ENCODE peak calls at places on chromosomes 11 and 22, in four cellular contexts. C, Y, A and K are unnamed samples.

GRCh38 chr11:56764976-56765375 is 16.5 kb upstream of the OR9G4 start:
- DNase-seq in C (no peak), Y (no peak), A (no peak), K (no peak)

GRCh38 chr11:128522943-128523518 is 64.3 kb downstream of the ETS1 start:
- DNase-seq in C (no peak), Y (no peak), A (no peak), K (no peak)

GRCh38 chr22:18110194-18110943 is at the start of gene TUBA8:
- DNase-seq in C (peak), Y (no peak), A (no peak), K (peak)

GRCh38 chr11:73218106-73218829 is at the start of gene P2RY2:
- DNase-seq in C (peak), Y (no peak), A (no peak), K (no peak)

GRCh38 chr11:60084866-60085265 is 3.6 kb upstream of the MS4A2 start:
- DNase-seq in C (no peak), Y (no peak), A (no peak), K (no peak)

GRCh38 chr22:27873476-27873875 is 45.6 kb downstream of the PITPNB start:
- DNase-seq in C (no peak), Y (no peak), A (no peak), K (no peak)

GRCh38 chr22:45934659-45935341 is 42.2 kb downstream of the WNT7B start:
- DNase-seq in C (no peak), Y (no peak), A (no peak), K (no peak)

GRCh38 chr11:12802418-12803085 is 128.3 kb downstream of the TEAD1 start:
- DNase-seq in C (no peak), Y (no peak), A (peak), K (no peak)

GRCh38 chr11:120974980-120975379 is 48.9 kb upstream of the TBCEL start:
- DNase-seq in C (no peak), Y (no peak), A (no peak), K (no peak)

GRCh38 chr11:123654566-123655081 is at the start of gene SCN3B:
- DNase-seq in C (peak), Y (no peak), A (peak), K (peak)

GRCh38 chr22:42396621-42397331 is 35.4 kb downstream of the NFAM1 start:
- DNase-seq in C (no peak), Y (no peak), A (no peak), K (no peak)

GRCh38 chr22:20429254-20430100 is 8.1 kb downstream of the SCARF2 start:
- DNase-seq in C (peak), Y (no peak), A (peak), K (peak)

GRCh38 chr11:62895501-62895900 is 14.8 kb downstream of the SLC3A2 start:
- DNase-seq in C (no peak), Y (no peak), A (no peak), K (no peak)

GRCh38 chr11:73400293-73400692 is 24.1 kb downstream of the RELT start:
- DNase-seq in C (no peak), Y (no peak), A (no peak), K (no peak)

GRCh38 chr11:76237914-76238313 is 31.6 kb upstream of the WNT11 start:
- DNase-seq in C (no peak), Y (no peak), A (peak), K (no peak)

GRCh38 chr11:27848423-27848822 is 148.2 kb upstream of the BDNF start:
- DNase-seq in C (no peak), Y (no peak), A (no peak), K (no peak)

GRCh38 chr11:111878385-111878765 is 590 bp downstream of the FDXACB1 start:
- DNase-seq in C (no peak), Y (no peak), A (no peak), K (no peak)

GRCh38 chr22:17576475-17576874 is 13.2 kb downstream of the SLC25A18 start:
- DNase-seq in C (no peak), Y (no peak), A (no peak), K (no peak)

GRCh38 chr11:68330700-68331337 is 18.4 kb downstream of the LRP5 start:
- DNase-seq in C (no peak), Y (no peak), A (no peak), K (no peak)

GRCh38 chr11:36333468-36333867 is 37.4 kb downstream of the PRR5L start:
- DNase-seq in C (no peak), Y (no peak), A (no peak), K (no peak)

GRCh38 chr22:22940961-22941605 is 53.5 kb downstream of the IGLL5 start:
- DNase-seq in C (no peak), Y (no peak), A (no peak), K (no peak)

GRCh38 chr11:103051986-103052385 is 40.0 kb downstream of the DCUN1D5 start:
- DNase-seq in C (no peak), Y (no peak), A (no peak), K (no peak)

GRCh38 chr22:32644252-32645100 is 157.0 kb upstream of the TIMP3 start:
- DNase-seq in C (no peak), Y (no peak), A (no peak), K (no peak)

GRCh38 chr22:39954584-39955055 is 5.6 kb upstream of the TMA7B start:
- DNase-seq in C (no peak), Y (no peak), A (no peak), K (no peak)

GRCh38 chr11:132894598-132894997 is 637.7 kb downstream of the OPCML start:
- DNase-seq in C (no peak), Y (no peak), A (no peak), K (no peak)

GRCh38 chr11:106137758-106138157 is 60.3 kb downstream of the AASDHPPT start:
- DNase-seq in C (no peak), Y (no peak), A (no peak), K (no peak)

GRCh38 chr11:116513894-116514293 is 258.9 kb downstream of the BUD13 start:
- DNase-seq in C (peak), Y (no peak), A (peak), K (peak)

GRCh38 chr11:96051820-96052219 is 127.9 kb upstream of the MTMR2 start:
- DNase-seq in C (no peak), Y (peak), A (no peak), K (no peak)

GRCh38 chr11:17489729-17490128 is 13.1 kb upstream of the ABCC8 start:
- DNase-seq in C (no peak), Y (no peak), A (no peak), K (no peak)

GRCh38 chr11:101442171-101442570 is 141.6 kb downstream of the TRPC6 start:
- DNase-seq in C (no peak), Y (no peak), A (no peak), K (no peak)

GRCh38 chr11:9089061-9089460 is 2.3 kb downstream of the SCUBE2 start:
- DNase-seq in C (no peak), Y (no peak), A (no peak), K (no peak)

GRCh38 chr11:123815116-123815515 is 9.0 kb upstream of the OR6M1 start:
- DNase-seq in C (no peak), Y (no peak), A (no peak), K (no peak)

DNA sequence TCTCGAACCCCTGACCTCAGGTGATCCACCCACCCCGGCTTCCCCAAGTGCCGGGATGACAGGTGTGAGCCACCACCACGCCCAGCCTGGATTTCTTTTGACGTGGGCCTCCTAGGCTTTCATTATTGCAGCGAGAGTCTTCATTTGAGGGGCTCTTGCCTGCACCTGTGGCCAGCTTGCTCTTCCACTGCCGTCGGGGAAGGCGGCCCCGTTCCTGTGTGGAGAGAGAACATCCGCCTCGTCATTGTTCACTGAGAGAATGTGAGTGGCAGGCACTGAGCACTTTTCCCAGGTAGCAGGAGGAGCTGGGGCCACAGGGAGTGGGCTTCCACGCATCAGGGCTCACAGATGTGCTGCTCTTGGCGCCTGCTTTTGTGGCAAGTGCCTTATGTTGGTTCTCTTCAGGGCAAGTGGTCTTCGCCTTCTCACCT is 365.0 kb downstream of the TBC1D22A start:
- DNase-seq in C (no peak), Y (no peak), A (no peak), K (no peak)
- TF ChIP-seq POLR2A in C (no peak), Y (no peak), A (no peak), K (no peak)

GRCh38 chr11:20311444-20311843 is 52.1 kb upstream of the HTATIP2 start:
- DNase-seq in C (no peak), Y (no peak), A (no peak), K (no peak)

GRCh38 chr11:20309626-20310025 is 53.9 kb upstream of the HTATIP2 start:
- DNase-seq in C (no peak), Y (no peak), A (no peak), K (no peak)

GRCh38 chr11:20310596-20311394 is 52.7 kb upstream of the HTATIP2 start:
- DNase-seq in C (no peak), Y (no peak), A (no peak), K (no peak)

GRCh38 chr11:20310137-20310536 is 53.4 kb upstream of the HTATIP2 start:
- DNase-seq in C (no peak), Y (no peak), A (no peak), K (no peak)

DNA sequence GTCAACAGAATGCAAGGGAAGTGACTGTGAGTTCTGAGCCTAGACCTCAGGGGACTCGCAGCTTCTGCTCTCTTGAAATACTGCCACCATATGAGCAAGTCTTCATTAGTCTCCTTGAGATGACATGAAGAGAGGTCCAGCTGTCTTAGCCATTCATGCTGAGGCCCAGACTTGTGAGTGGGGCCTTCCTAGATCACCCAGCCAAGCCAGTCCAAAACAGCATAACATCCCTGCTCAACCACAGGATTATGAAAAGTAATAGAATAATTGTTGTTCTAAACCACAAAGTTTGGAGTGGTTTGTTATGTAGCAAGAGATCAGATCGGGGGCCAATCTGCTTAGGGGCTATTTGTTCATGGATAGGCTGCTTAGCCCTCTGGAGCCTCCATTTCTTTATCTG is 54.9 kb upstream of the HTATIP2 start:
- DNase-seq in C (no peak), Y (no peak), A (no peak), K (no peak)
- TF ChIP-seq TAF1 in C (no peak), Y (no peak), A (no peak), K (no peak)

DNA sequence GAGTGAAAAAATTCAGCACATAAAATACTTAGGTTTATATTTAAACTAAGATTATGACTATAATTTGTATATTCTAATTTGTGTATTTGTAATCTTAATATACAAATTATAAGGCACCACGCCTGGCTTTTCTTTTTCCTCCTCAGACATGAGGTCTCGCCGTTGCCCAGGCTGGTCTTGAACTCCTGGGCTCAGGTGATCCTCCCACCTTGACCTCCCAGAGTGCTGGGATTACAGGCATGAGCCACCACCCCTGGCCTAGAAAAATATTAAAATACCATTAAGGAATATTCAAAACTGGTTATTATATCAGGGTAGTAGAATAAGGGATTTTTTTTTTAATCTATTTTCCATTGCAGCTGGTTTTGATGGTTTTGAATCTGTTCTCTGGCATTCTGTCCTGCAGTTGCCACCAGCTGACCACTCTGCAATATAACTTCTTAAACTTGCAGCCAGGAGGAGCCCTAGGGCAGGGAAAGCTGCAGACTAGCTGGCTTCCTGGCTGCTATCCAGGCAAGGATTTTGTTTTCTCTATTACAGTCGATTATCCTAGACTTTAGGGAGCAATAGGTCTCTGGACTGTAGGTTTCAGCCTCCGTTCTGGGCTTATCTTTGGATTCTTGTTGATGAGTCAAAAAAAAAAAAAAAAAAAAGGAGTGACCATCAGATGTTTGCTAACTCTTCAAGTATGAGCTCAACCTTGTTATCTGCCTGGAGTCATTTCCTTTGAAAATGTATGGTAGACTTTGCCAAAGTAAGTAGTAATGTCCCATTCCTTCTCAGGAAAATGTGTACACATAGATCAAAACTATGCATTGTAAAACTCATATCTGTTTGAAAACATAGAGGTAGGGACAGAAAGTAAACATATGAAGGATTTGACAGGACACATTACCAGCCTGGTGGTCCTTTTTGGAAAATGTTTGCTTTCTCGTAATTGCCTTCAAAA is 13.2 kb downstream of the POLA2 start:
- DNase-seq in C (no peak), Y (no peak), A (peak), K (no peak)
- TF ChIP-seq POLR2A in C (no peak), Y (no peak), A (no peak), K (no peak)

GRCh38 chr11:78220218-78221157 is 31.8 kb downstream of the USP35 start:
- DNase-seq in C (no peak), Y (no peak), A (no peak), K (no peak)
- TF ChIP-seq TAF1 in C (no peak), Y (no peak), A (no peak), K (no peak)

GRCh38 chr22:31091106-31091975 is 10.2 kb downstream of the SMTN start:
- DNase-seq in C (peak), Y (no peak), A (no peak), K (peak)
- TF ChIP-seq POLR2A in C (no peak), Y (no peak), A (no peak), K (no peak)

DNA sequence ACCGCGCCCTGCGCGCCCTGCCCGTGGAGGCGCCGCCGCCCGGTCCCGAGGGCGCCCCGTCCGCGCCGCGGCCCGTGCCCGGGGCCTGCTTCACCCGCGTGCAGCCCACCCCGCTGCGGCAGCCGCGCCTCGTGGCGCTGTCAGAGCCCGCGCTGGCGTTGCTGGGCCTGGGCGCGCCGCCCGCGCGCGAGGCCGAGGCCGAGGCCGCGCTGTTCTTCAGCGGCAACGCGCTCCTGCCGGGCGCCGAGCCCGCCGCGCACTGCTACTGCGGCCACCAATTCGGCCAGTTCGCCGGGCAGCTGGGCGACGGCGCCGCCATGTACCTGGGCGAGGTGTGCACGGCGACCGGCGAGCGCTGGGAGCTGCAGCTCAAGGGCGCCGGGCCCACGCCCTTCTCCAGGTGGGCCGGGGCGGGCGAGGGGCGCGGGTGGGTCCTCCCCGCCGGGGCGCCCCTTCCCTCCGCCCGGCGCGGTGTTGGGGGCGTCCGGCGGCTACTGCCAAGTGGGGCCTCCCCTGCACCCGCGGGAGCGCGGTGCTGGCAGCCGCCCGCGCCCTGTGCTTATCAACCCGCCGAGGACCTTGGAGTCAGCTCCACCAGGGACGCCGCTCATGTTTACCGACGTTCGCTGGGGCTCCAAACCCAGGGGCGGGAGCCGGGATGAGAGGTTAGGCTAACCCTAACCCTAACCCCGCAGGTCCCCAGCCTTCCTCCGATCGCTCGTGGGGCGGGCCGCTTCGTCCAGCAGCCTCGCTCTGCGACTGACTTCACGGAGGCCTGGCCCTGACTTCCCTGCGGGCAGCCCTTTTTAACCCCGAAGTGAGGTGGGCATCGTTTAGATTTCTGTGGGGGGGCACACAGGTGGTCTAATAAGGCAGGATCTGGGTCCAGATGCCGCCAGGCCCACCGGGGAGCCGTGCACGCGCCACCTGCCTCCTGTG is 649 bp downstream of the SELENOO start:
- DNase-seq in C (no peak), Y (no peak), A (peak), K (no peak)
- TF ChIP-seq TAF1 in C (no peak), Y (no peak), A (no peak), K (no peak)